ENCODE peak calls at places on chromosome 19, in seven cellular contexts. One of them, this sample, is unnamed.
A peak's percentile ranks its signal among the peaks of the same experiment; 100 is the strongest.

GRCh38 chr19:51142119-51142518 is at the start of gene SIGLEC7:
- DNase-seq in fibroblast of pulmonary artery: no peak
- DNase-seq in progenitor cell of endocrine pancreas: no peak
- DNase-seq in pancreas: no peak
- DNase-seq in GM20000: no peak
- DNase-seq in body of pancreas: peak; percentile 72
- DNase-seq in nephron progenitor cell: no peak
- DNase-seq in this sample: no peak

GRCh38 chr19:36215276-36216171 is 618 bp downstream of the ZNF146 start:
- DNase-seq in progenitor cell of endocrine pancreas: no peak
- DNase-seq in fibroblast of pulmonary artery: peak; percentile 53
- DNase-seq in pancreas: no peak
- DNase-seq in GM20000: no peak
- DNase-seq in body of pancreas: no peak
- DNase-seq in nephron progenitor cell: peak; percentile 11
- DNase-seq in this sample: no peak

GRCh38 chr19:42441047-42441440 is 1.7 kb downstream of the CXCL17 start:
- DNase-seq in pancreas: no peak
- DNase-seq in body of pancreas: no peak
- DNase-seq in nephron progenitor cell: no peak
- DNase-seq in fibroblast of pulmonary artery: no peak
- DNase-seq in progenitor cell of endocrine pancreas: no peak
- DNase-seq in GM20000: no peak
- DNase-seq in this sample: no peak

GRCh38 chr19:20662421-20663105 is 1.2 kb upstream of the ZNF626 start:
- DNase-seq in nephron progenitor cell: no peak
- DNase-seq in pancreas: no peak
- DNase-seq in progenitor cell of endocrine pancreas: no peak
- DNase-seq in fibroblast of pulmonary artery: no peak
- DNase-seq in GM20000: no peak
- DNase-seq in body of pancreas: no peak
- DNase-seq in this sample: no peak

GRCh38 chr19:42121666-42122069 is 10.6 kb downstream of the POU2F2 start:
- DNase-seq in GM20000: peak; percentile 82
- DNase-seq in pancreas: peak; percentile 56
- DNase-seq in nephron progenitor cell: no peak
- DNase-seq in fibroblast of pulmonary artery: peak; percentile 82
- DNase-seq in body of pancreas: peak; percentile 70
- DNase-seq in progenitor cell of endocrine pancreas: no peak
- DNase-seq in this sample: no peak

GRCh38 chr19:6693056-6693471 is 23.1 kb upstream of the TNFSF14 start:
- DNase-seq in nephron progenitor cell: no peak
- DNase-seq in fibroblast of pulmonary artery: no peak
- DNase-seq in body of pancreas: no peak
- DNase-seq in progenitor cell of endocrine pancreas: no peak
- DNase-seq in pancreas: no peak
- DNase-seq in GM20000: no peak
- DNase-seq in this sample: peak; percentile 74

GRCh38 chr19:14165986-14166385 is 29.6 kb upstream of the ASF1B start:
- DNase-seq in GM20000: no peak
- DNase-seq in pancreas: no peak
- DNase-seq in progenitor cell of endocrine pancreas: no peak
- DNase-seq in body of pancreas: no peak
- DNase-seq in fibroblast of pulmonary artery: no peak
- DNase-seq in nephron progenitor cell: no peak
- DNase-seq in this sample: no peak

GRCh38 chr19:1252818-1253513 is 4.6 kb downstream of the MIDN start:
- DNase-seq in nephron progenitor cell: no peak
- DNase-seq in fibroblast of pulmonary artery: peak; percentile 98
- DNase-seq in pancreas: peak; percentile 94
- DNase-seq in body of pancreas: peak; percentile 94
- DNase-seq in progenitor cell of endocrine pancreas: no peak
- DNase-seq in GM20000: peak; percentile 75
- DNase-seq in this sample: no peak

GRCh38 chr19:18322318-18322758 is 538 bp downstream of the LSM4 start:
- DNase-seq in pancreas: no peak
- DNase-seq in GM20000: peak; percentile 68
- DNase-seq in progenitor cell of endocrine pancreas: no peak
- DNase-seq in fibroblast of pulmonary artery: peak; percentile 55
- DNase-seq in body of pancreas: peak; percentile 47
- DNase-seq in nephron progenitor cell: peak; percentile 57
- DNase-seq in this sample: no peak

GRCh38 chr19:43765109-43765876 is 10.5 kb upstream of the SMG9 start:
- DNase-seq in progenitor cell of endocrine pancreas: no peak
- DNase-seq in fibroblast of pulmonary artery: peak; percentile 89
- DNase-seq in nephron progenitor cell: no peak
- DNase-seq in GM20000: peak; percentile 77
- DNase-seq in pancreas: no peak
- DNase-seq in body of pancreas: peak; percentile 58
- DNase-seq in this sample: peak; percentile 60

GRCh38 chr19:54391589-54392061 is 23.6 kb upstream of the TTYH1 start:
- DNase-seq in body of pancreas: no peak
- DNase-seq in pancreas: no peak
- DNase-seq in progenitor cell of endocrine pancreas: no peak
- DNase-seq in GM20000: no peak
- DNase-seq in fibroblast of pulmonary artery: no peak
- DNase-seq in nephron progenitor cell: no peak
- DNase-seq in this sample: peak; percentile 52
- TF ChIP-seq CTCF in body of pancreas: no peak
- TF ChIP-seq CTCF in pancreas: no peak
- TF ChIP-seq CTCF in progenitor cell of endocrine pancreas: no peak
- TF ChIP-seq CTCF in GM20000: no peak
- TF ChIP-seq CTCF in fibroblast of pulmonary artery: no peak
- TF ChIP-seq CTCF in nephron progenitor cell: no peak
- TF ChIP-seq CTCF in this sample: peak; percentile 48

DNA sequence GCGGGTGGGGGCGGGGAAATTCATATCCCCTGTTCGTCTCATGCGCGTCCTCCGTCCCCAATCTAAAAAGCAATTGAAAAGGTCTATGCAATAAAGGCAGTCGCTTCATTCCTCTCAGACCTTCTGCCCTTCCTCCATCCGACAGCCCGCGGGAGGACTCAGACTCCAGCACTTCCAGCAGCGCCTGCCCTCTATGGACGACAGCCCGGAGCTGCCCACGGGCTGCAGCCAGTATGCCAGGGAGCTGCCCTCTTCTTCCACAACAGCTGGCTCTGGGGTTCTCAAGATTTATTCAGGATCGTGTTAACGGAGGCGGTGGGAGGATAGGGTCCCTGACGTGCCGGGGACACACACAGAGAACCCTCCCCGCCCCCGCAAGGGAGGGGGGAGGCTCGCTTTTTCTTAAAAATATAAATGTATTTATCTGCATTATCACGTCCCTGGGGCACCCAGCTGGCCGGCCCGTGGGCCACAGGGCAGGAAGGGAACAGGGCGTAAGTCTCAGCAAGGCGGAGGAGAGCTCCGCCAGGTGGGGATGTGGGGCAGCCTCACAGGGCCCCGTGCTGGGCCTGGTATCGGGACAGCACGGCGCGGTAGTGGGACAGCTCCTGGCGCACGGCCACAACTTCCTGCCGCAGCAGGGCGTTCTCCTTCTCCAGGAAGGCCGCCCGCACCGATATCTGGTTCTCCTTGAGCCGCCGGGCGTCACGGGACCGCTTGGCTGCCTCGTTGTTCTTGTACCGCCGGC is 6.7 kb downstream of the DBP start:
- DNase-seq in fibroblast of pulmonary artery: peak; percentile 80
- DNase-seq in pancreas: no peak
- DNase-seq in progenitor cell of endocrine pancreas: no peak
- DNase-seq in nephron progenitor cell: no peak
- DNase-seq in body of pancreas: peak; percentile 65
- DNase-seq in GM20000: no peak
- DNase-seq in this sample: peak; percentile 79
- TF ChIP-seq CTCF in fibroblast of pulmonary artery: peak; percentile 26
- TF ChIP-seq CTCF in pancreas: no peak
- TF ChIP-seq CTCF in progenitor cell of endocrine pancreas: peak; percentile 23
- TF ChIP-seq CTCF in nephron progenitor cell: no peak
- TF ChIP-seq CTCF in body of pancreas: no peak
- TF ChIP-seq CTCF in GM20000: no peak
- TF ChIP-seq CTCF in this sample: peak; percentile 56

DNA sequence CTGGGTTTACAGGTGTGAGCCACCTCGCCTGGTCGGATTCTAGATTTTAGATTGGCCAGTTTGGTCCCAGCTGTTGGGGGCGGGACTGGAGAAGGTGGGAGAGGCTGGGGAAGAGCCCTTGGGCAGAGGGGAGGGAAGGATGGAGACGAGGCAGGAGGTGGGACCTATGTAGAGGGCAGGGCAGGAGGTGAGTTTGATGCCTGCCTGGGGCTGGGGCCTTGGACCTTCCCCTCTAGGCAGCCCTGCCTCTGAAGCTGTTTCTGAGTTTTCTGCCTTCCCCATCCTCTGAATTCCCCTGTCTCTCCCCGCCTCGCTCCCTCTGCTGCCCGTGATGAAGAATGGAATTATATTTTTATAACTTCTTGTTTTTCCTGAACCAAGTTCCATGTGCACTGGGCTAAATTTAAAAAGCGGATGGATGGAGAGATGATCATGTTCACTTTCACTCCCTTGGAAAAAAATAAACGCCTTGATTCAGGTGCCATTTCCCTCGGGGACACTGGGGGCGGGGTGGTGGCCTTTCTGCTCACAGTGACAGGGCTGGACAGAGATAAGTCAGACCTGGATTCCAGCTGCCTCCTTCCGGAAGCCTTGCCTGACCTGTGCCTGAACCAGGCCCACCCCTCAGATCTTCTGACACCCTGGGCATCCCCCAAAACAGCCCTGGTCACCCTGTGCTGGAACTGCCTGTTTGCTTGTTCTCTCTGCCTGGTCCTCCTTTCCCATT is 16.5 kb upstream of the TNFAIP8L1 start:
- DNase-seq in nephron progenitor cell: peak; percentile 38
- DNase-seq in pancreas: no peak
- DNase-seq in body of pancreas: no peak
- DNase-seq in progenitor cell of endocrine pancreas: no peak
- DNase-seq in GM20000: no peak
- DNase-seq in fibroblast of pulmonary artery: no peak
- DNase-seq in this sample: peak; percentile 86
- TF ChIP-seq CTCF in nephron progenitor cell: no peak
- TF ChIP-seq CTCF in pancreas: no peak
- TF ChIP-seq CTCF in body of pancreas: no peak
- TF ChIP-seq CTCF in progenitor cell of endocrine pancreas: peak; percentile 38
- TF ChIP-seq CTCF in GM20000: no peak
- TF ChIP-seq CTCF in fibroblast of pulmonary artery: no peak
- TF ChIP-seq CTCF in this sample: peak; percentile 38

DNA sequence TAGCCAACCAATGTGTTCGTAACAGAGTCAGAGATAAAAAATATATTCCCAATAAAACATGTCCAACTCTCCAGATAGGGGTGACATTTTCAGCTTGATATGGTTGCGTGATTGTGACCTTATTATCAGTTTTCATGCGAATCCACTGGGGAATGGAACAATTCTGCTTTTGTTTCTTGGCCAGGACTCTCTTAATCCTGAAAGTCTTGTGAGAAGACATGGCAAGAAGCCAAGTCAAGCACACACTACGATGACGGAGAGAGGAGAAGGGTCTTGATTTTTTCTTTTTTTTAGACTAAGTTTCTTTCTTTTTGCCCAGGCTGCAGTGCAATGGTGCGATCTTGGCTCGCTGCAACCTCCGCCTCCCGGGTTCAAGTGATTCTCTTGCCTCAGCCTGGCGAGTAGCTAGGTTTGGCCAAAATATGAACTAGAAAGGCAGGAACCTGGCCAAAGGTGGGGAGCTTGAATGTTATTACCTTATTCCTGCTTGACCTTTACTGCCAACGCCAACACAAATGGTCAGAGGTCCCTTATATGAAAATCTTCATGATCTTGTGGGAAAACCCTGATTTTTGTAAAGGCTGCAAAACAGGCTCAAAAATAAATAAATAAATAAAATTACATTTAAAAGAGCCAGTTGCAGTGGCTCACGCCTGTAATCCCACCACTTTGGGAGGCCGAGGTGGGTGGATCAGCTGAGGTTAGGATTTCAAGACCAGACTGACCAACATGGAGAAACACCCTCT is 14.5 kb downstream of the ZNF816 start:
- DNase-seq in GM20000: no peak
- DNase-seq in fibroblast of pulmonary artery: no peak
- DNase-seq in nephron progenitor cell: no peak
- DNase-seq in pancreas: no peak
- DNase-seq in body of pancreas: no peak
- DNase-seq in progenitor cell of endocrine pancreas: no peak
- DNase-seq in this sample: no peak
- TF ChIP-seq CTCF in GM20000: no peak
- TF ChIP-seq CTCF in fibroblast of pulmonary artery: no peak
- TF ChIP-seq CTCF in nephron progenitor cell: no peak
- TF ChIP-seq CTCF in pancreas: no peak
- TF ChIP-seq CTCF in body of pancreas: no peak
- TF ChIP-seq CTCF in progenitor cell of endocrine pancreas: no peak
- TF ChIP-seq CTCF in this sample: no peak

DNA sequence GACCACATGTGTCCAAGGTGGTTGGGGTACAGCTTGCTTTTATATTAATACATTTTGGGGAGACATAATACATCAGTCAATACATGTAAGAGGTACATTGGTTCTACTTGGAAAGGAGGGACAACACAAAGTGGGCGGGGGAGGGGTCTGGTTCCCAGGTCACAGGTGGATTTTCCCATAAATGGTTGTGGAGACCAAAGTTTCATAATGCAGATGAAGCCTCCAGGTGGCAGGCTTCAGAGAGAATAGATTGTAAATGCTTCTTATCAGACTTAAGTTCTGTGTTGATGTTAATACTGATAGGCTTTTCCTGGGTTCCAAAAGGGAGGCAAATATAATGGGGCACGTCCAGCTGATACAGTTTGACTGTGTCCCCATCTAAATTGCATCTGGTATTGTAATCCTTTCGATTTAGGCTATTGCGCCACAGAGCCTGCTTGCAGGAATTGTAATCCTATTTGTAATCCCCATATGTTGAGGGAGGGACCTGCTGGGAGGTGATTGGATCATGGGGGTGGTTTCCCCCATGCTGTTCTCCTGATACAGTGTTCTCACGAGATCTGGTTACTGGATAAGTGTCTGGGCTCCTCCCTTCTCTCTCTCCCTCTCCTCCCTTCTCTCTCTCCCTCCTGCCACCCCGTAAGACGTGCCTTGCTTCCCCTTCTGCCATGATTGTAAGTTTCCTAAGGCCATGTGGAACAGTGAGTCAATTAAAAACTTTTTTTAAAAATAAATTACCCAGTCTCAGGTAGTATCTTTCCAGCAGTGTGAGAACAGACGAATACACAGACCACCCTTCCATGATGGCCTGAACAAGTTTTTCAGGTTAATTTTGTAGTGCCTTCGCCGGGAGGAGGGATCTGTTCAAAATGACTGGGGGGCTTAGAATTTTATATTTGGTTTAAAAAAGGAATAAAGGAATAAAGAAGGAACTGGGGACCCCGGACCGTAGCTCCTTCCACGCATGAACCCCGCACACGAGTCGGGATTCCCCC is 44.9 kb downstream of the ZNF823 start:
- DNase-seq in nephron progenitor cell: no peak
- DNase-seq in pancreas: no peak
- DNase-seq in progenitor cell of endocrine pancreas: no peak
- DNase-seq in GM20000: no peak
- DNase-seq in fibroblast of pulmonary artery: peak; percentile 59
- DNase-seq in body of pancreas: peak; percentile 15
- DNase-seq in this sample: peak; percentile 75
- TF ChIP-seq CTCF in nephron progenitor cell: no peak
- TF ChIP-seq CTCF in pancreas: no peak
- TF ChIP-seq CTCF in progenitor cell of endocrine pancreas: no peak
- TF ChIP-seq CTCF in GM20000: peak; percentile 5
- TF ChIP-seq CTCF in fibroblast of pulmonary artery: no peak
- TF ChIP-seq CTCF in body of pancreas: no peak
- TF ChIP-seq CTCF in this sample: peak; percentile 40